ENCODE peak calls at places on chromosomes 3 and 15, in eight cellular contexts. One of them, this sample, is unnamed.

GRCh38 chr3:41330465-41330864 is 131.2 kb downstream of the CTNNB1 start:
- DNase-seq in OCI-LY7: no peak
- DNase-seq in A673: no peak
- DNase-seq in nephron progenitor cell: no peak
- DNase-seq in sigmoid colon: no peak
- DNase-seq in dorsolateral prefrontal cortex: no peak
- DNase-seq in GM20000: no peak
- DNase-seq in fibroblast of villous mesenchyme: peak
- DNase-seq in this sample: no peak

GRCh38 chr15:79308874-79309273 is 2.0 kb upstream of the TMED3 start:
- DNase-seq in dorsolateral prefrontal cortex: no peak
- DNase-seq in fibroblast of villous mesenchyme: no peak
- DNase-seq in sigmoid colon: no peak
- DNase-seq in A673: no peak
- DNase-seq in GM20000: no peak
- DNase-seq in nephron progenitor cell: no peak
- DNase-seq in OCI-LY7: no peak
- DNase-seq in this sample: no peak

GRCh38 chr3:13709706-13710105 is 160.8 kb downstream of the FBLN2 start:
- DNase-seq in nephron progenitor cell: no peak
- DNase-seq in GM20000: no peak
- DNase-seq in fibroblast of villous mesenchyme: no peak
- DNase-seq in OCI-LY7: no peak
- DNase-seq in dorsolateral prefrontal cortex: no peak
- DNase-seq in sigmoid colon: peak
- DNase-seq in A673: no peak
- DNase-seq in this sample: no peak

GRCh38 chr3:189766416-189766815 is 135.2 kb downstream of the TP63 start:
- DNase-seq in nephron progenitor cell: no peak
- DNase-seq in sigmoid colon: no peak
- DNase-seq in OCI-LY7: no peak
- DNase-seq in fibroblast of villous mesenchyme: peak
- DNase-seq in dorsolateral prefrontal cortex: no peak
- DNase-seq in A673: no peak
- DNase-seq in GM20000: no peak
- DNase-seq in this sample: no peak

GRCh38 chr15:40115670-40116093 is 7.0 kb upstream of the BMF start:
- DNase-seq in nephron progenitor cell: peak
- DNase-seq in sigmoid colon: no peak
- DNase-seq in OCI-LY7: peak
- DNase-seq in fibroblast of villous mesenchyme: no peak
- DNase-seq in dorsolateral prefrontal cortex: no peak
- DNase-seq in A673: no peak
- DNase-seq in GM20000: peak
- DNase-seq in this sample: peak

GRCh38 chr3:157589168-157589567 is 86.0 kb upstream of the VEPH1 start:
- DNase-seq in GM20000: no peak
- DNase-seq in dorsolateral prefrontal cortex: no peak
- DNase-seq in A673: no peak
- DNase-seq in OCI-LY7: no peak
- DNase-seq in nephron progenitor cell: no peak
- DNase-seq in sigmoid colon: no peak
- DNase-seq in fibroblast of villous mesenchyme: no peak
- DNase-seq in this sample: no peak

GRCh38 chr3:4712109-4712508 is 219.0 kb downstream of the ITPR1 start:
- DNase-seq in OCI-LY7: no peak
- DNase-seq in GM20000: no peak
- DNase-seq in nephron progenitor cell: no peak
- DNase-seq in fibroblast of villous mesenchyme: peak
- DNase-seq in sigmoid colon: no peak
- DNase-seq in A673: no peak
- DNase-seq in dorsolateral prefrontal cortex: no peak
- DNase-seq in this sample: no peak

GRCh38 chr3:189157232-189158007 is 14.4 kb upstream of the TPRG1 start:
- DNase-seq in dorsolateral prefrontal cortex: no peak
- DNase-seq in OCI-LY7: no peak
- DNase-seq in nephron progenitor cell: no peak
- DNase-seq in A673: no peak
- DNase-seq in GM20000: no peak
- DNase-seq in fibroblast of villous mesenchyme: no peak
- DNase-seq in sigmoid colon: no peak
- DNase-seq in this sample: no peak

GRCh38 chr15:70323111-70323851 is 225.6 kb upstream of the TLE3 start:
- DNase-seq in A673: peak
- DNase-seq in GM20000: no peak
- DNase-seq in sigmoid colon: peak
- DNase-seq in dorsolateral prefrontal cortex: no peak
- DNase-seq in OCI-LY7: no peak
- DNase-seq in nephron progenitor cell: peak
- DNase-seq in fibroblast of villous mesenchyme: peak
- DNase-seq in this sample: no peak

GRCh38 chr3:152910211-152910610 is 75.3 kb downstream of the P2RY1 start:
- DNase-seq in dorsolateral prefrontal cortex: no peak
- DNase-seq in nephron progenitor cell: no peak
- DNase-seq in A673: peak
- DNase-seq in GM20000: no peak
- DNase-seq in sigmoid colon: no peak
- DNase-seq in fibroblast of villous mesenchyme: no peak
- DNase-seq in OCI-LY7: no peak
- DNase-seq in this sample: no peak

GRCh38 chr15:53634517-53635106 is 124.9 kb downstream of the WDR72 start:
- DNase-seq in OCI-LY7: no peak
- DNase-seq in sigmoid colon: no peak
- DNase-seq in fibroblast of villous mesenchyme: no peak
- DNase-seq in dorsolateral prefrontal cortex: no peak
- DNase-seq in A673: no peak
- DNase-seq in nephron progenitor cell: no peak
- DNase-seq in GM20000: no peak
- DNase-seq in this sample: no peak

GRCh38 chr3:172410702-172411477 is 37.4 kb downstream of the GHSR start:
- DNase-seq in dorsolateral prefrontal cortex: no peak
- DNase-seq in GM20000: no peak
- DNase-seq in fibroblast of villous mesenchyme: peak
- DNase-seq in A673: no peak
- DNase-seq in OCI-LY7: no peak
- DNase-seq in sigmoid colon: no peak
- DNase-seq in nephron progenitor cell: no peak
- DNase-seq in this sample: no peak

GRCh38 chr3:153614131-153614530 is 452.1 kb downstream of the RAP2B start:
- DNase-seq in fibroblast of villous mesenchyme: no peak
- DNase-seq in OCI-LY7: no peak
- DNase-seq in dorsolateral prefrontal cortex: no peak
- DNase-seq in GM20000: no peak
- DNase-seq in sigmoid colon: no peak
- DNase-seq in nephron progenitor cell: no peak
- DNase-seq in A673: no peak
- DNase-seq in this sample: no peak

GRCh38 chr15:67109141-67110034 is 44.0 kb downstream of the SMAD3 start:
- DNase-seq in fibroblast of villous mesenchyme: peak
- DNase-seq in OCI-LY7: peak
- DNase-seq in GM20000: peak
- DNase-seq in nephron progenitor cell: peak
- DNase-seq in sigmoid colon: peak
- DNase-seq in dorsolateral prefrontal cortex: peak
- DNase-seq in A673: peak
- DNase-seq in this sample: peak

GRCh38 chr3:179196098-179196497 is 47.9 kb downstream of the PIK3CA start:
- DNase-seq in A673: peak
- DNase-seq in OCI-LY7: peak
- DNase-seq in dorsolateral prefrontal cortex: no peak
- DNase-seq in sigmoid colon: no peak
- DNase-seq in nephron progenitor cell: no peak
- DNase-seq in GM20000: peak
- DNase-seq in fibroblast of villous mesenchyme: peak
- DNase-seq in this sample: peak

GRCh38 chr3:132660056-132660744 is at the start of gene UBA5:
- DNase-seq in fibroblast of villous mesenchyme: peak
- DNase-seq in A673: peak
- DNase-seq in nephron progenitor cell: peak
- DNase-seq in sigmoid colon: peak
- DNase-seq in OCI-LY7: peak
- DNase-seq in dorsolateral prefrontal cortex: peak
- DNase-seq in GM20000: peak
- DNase-seq in this sample: peak

GRCh38 chr3:133426721-133427120 is 26.9 kb downstream of the BFSP2 start:
- DNase-seq in OCI-LY7: no peak
- DNase-seq in GM20000: no peak
- DNase-seq in nephron progenitor cell: no peak
- DNase-seq in A673: peak
- DNase-seq in sigmoid colon: no peak
- DNase-seq in dorsolateral prefrontal cortex: no peak
- DNase-seq in fibroblast of villous mesenchyme: no peak
- DNase-seq in this sample: no peak

DNA sequence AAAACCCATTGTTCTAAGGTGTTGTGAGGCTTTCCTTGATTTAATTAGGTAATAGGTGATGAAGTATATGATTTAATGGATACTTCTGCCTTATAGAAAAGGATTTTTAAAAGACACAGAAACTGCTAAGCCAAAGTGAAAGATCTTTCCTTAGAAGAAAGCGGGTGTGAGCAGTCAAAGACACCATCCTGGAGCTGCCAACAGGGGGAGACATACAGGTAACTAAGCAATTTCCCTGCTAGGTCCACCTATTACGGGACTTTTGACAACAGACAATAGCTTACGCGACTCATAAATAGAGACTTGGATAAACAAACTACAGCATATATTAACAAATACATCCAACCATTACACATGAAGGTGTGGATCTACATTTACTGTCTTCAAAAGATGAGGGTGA is 669.5 kb downstream of the SQOR start:
- DNase-seq in A673: peak
- DNase-seq in fibroblast of villous mesenchyme: no peak
- DNase-seq in dorsolateral prefrontal cortex: no peak
- DNase-seq in GM20000: no peak
- DNase-seq in nephron progenitor cell: peak
- DNase-seq in OCI-LY7: peak
- DNase-seq in sigmoid colon: no peak
- DNase-seq in this sample: peak
- TF ChIP-seq CTCF in A673: peak
- TF ChIP-seq CTCF in fibroblast of villous mesenchyme: peak
- TF ChIP-seq CTCF in dorsolateral prefrontal cortex: peak
- TF ChIP-seq CTCF in GM20000: no peak
- TF ChIP-seq CTCF in nephron progenitor cell: peak
- TF ChIP-seq CTCF in OCI-LY7: peak
- TF ChIP-seq CTCF in sigmoid colon: no peak
- TF ChIP-seq CTCF in this sample: peak

DNA sequence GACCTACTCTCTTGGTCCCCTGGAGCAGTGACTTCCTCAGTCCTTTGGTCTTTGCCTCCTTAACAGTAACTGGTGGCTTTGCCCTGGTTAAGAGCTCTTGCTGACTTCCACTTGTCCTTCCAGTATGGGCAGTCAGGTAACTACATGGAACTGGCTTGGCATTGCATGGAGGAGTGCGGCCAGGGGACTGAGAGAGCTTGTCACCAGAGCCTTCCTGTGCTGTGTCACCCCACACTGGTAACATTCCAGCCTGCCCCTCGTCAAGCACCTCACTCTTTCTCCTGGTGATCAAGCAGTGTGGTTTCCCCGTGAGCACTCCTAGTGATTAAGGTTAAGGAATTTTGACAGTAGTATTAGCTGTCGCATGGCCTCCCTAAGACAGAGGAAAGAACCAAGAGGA is 19.3 kb upstream of the SNX22 start:
- DNase-seq in nephron progenitor cell: no peak
- DNase-seq in dorsolateral prefrontal cortex: no peak
- DNase-seq in GM20000: no peak
- DNase-seq in sigmoid colon: no peak
- DNase-seq in A673: no peak
- DNase-seq in fibroblast of villous mesenchyme: no peak
- DNase-seq in OCI-LY7: no peak
- DNase-seq in this sample: no peak
- TF ChIP-seq CTCF in nephron progenitor cell: no peak
- TF ChIP-seq CTCF in dorsolateral prefrontal cortex: no peak
- TF ChIP-seq CTCF in GM20000: no peak
- TF ChIP-seq CTCF in sigmoid colon: no peak
- TF ChIP-seq CTCF in A673: no peak
- TF ChIP-seq CTCF in fibroblast of villous mesenchyme: no peak
- TF ChIP-seq CTCF in OCI-LY7: no peak
- TF ChIP-seq CTCF in this sample: no peak

GRCh38 chr3:150409125-150409526 is 1.0 kb downstream of the TSC22D2 start:
- DNase-seq in OCI-LY7: peak
- DNase-seq in A673: no peak
- DNase-seq in sigmoid colon: no peak
- DNase-seq in GM20000: no peak
- DNase-seq in fibroblast of villous mesenchyme: no peak
- DNase-seq in dorsolateral prefrontal cortex: peak
- DNase-seq in nephron progenitor cell: no peak
- DNase-seq in this sample: no peak

GRCh38 chr3:150409527-150410310 is 1.6 kb downstream of the TSC22D2 start:
- DNase-seq in sigmoid colon: peak
- DNase-seq in A673: peak
- DNase-seq in dorsolateral prefrontal cortex: peak
- DNase-seq in OCI-LY7: peak
- DNase-seq in nephron progenitor cell: peak
- DNase-seq in fibroblast of villous mesenchyme: peak
- DNase-seq in GM20000: peak
- DNase-seq in this sample: peak

GRCh38 chr3:150407818-150408231 is 273 bp upstream of the TSC22D2 start:
- DNase-seq in OCI-LY7: no peak
- DNase-seq in fibroblast of villous mesenchyme: peak
- DNase-seq in A673: no peak
- DNase-seq in GM20000: no peak
- DNase-seq in dorsolateral prefrontal cortex: no peak
- DNase-seq in nephron progenitor cell: no peak
- DNase-seq in sigmoid colon: peak
- DNase-seq in this sample: no peak

GRCh38 chr3:150407051-150407817 is 864 bp upstream of the TSC22D2 start:
- DNase-seq in GM20000: no peak
- DNase-seq in dorsolateral prefrontal cortex: no peak
- DNase-seq in A673: no peak
- DNase-seq in OCI-LY7: peak
- DNase-seq in nephron progenitor cell: no peak
- DNase-seq in fibroblast of villous mesenchyme: peak
- DNase-seq in sigmoid colon: no peak
- DNase-seq in this sample: no peak

GRCh38 chr3:150408232-150409124 is at the start of gene TSC22D2:
- DNase-seq in nephron progenitor cell: peak
- DNase-seq in dorsolateral prefrontal cortex: peak
- DNase-seq in sigmoid colon: peak
- DNase-seq in GM20000: peak
- DNase-seq in A673: peak
- DNase-seq in fibroblast of villous mesenchyme: peak
- DNase-seq in OCI-LY7: peak
- DNase-seq in this sample: peak
- TF ChIP-seq CTCF in nephron progenitor cell: no peak
- TF ChIP-seq CTCF in dorsolateral prefrontal cortex: no peak
- TF ChIP-seq CTCF in sigmoid colon: no peak
- TF ChIP-seq CTCF in GM20000: no peak
- TF ChIP-seq CTCF in A673: peak
- TF ChIP-seq CTCF in fibroblast of villous mesenchyme: no peak
- TF ChIP-seq CTCF in OCI-LY7: no peak
- TF ChIP-seq CTCF in this sample: no peak

DNA sequence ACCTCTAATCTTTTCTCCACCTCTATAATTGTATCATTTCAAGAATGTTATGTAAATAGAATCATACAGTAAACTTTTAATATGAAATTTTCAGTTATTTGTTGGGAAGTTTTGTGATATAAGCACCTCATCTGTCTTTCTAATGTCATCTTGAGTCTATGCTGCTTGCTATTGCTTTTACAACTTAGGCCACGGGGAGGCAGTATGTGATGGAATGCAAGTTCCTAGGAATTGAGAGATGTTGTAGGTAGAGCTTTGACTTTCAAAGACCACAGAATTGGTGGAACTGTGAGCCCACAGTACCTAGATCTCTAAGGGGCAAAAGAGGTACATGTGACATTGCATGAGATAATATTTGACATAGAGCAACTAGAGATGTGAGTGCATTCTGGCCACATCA is 328.3 kb downstream of the MFSD1 start:
- DNase-seq in sigmoid colon: no peak
- DNase-seq in fibroblast of villous mesenchyme: peak
- DNase-seq in dorsolateral prefrontal cortex: no peak
- DNase-seq in GM20000: no peak
- DNase-seq in nephron progenitor cell: no peak
- DNase-seq in OCI-LY7: no peak
- DNase-seq in A673: peak
- DNase-seq in this sample: peak
- TF ChIP-seq CTCF in sigmoid colon: no peak
- TF ChIP-seq CTCF in fibroblast of villous mesenchyme: peak
- TF ChIP-seq CTCF in dorsolateral prefrontal cortex: peak
- TF ChIP-seq CTCF in GM20000: peak
- TF ChIP-seq CTCF in nephron progenitor cell: peak
- TF ChIP-seq CTCF in OCI-LY7: peak
- TF ChIP-seq CTCF in A673: peak
- TF ChIP-seq CTCF in this sample: no peak